ENCODE peak calls at places on chromosomes 6 and 20, in ten cellular contexts. R, S, Y, C, Z, L, H, M, X and O are unnamed samples.
A peak's percentile ranks its signal among the peaks of the same experiment; 100 is the strongest.

GRCh38 chr20:42836339-42836738 is 353.4 kb downstream of the PTPRT start:
- DNase-seq in C (no peak), S (no peak), L (no peak), Y (no peak), H (no peak), M (no peak), R (no peak), X (no peak), Z (no peak), O (no peak)

GRCh38 chr6:28953039-28953872 is 29.5 kb upstream of the TRIM27 start:
- DNase-seq in L (peak; percentile 69), H (no peak), X (no peak), R (no peak), M (no peak), S (peak; percentile 35), C (peak; percentile 24), Y (no peak), Z (no peak), O (no peak)

GRCh38 chr6:142323377-142323776 is 21.6 kb downstream of the ADGRG6 start:
- DNase-seq in M (no peak), Z (no peak), Y (no peak), H (no peak), L (no peak), S (peak; percentile 16), X (no peak), R (no peak), C (no peak), O (no peak)

GRCh38 chr20:6142348-6142993 is 19.6 kb upstream of the FERMT1 start:
- DNase-seq in M (no peak), Z (no peak), R (peak; percentile 59), C (peak; percentile 31), X (no peak), Y (no peak), L (peak; percentile 56), H (no peak), S (peak; percentile 32), O (no peak)

GRCh38 chr6:31556312-31556711 is 8.9 kb downstream of the NFKBIL1 start:
- DNase-seq in L (no peak), H (no peak), R (no peak), X (no peak), S (no peak), Y (no peak), M (no peak), Z (no peak), C (no peak), O (no peak)

GRCh38 chr6:99617131-99617530 is 10.5 kb downstream of the PRDM13 start:
- DNase-seq in L (no peak), R (no peak), M (no peak), S (no peak), X (no peak), H (no peak), Z (no peak), C (no peak), Y (no peak), O (no peak)

GRCh38 chr6:167846997-167847606 is 20.4 kb downstream of the AFDN start:
- DNase-seq in L (no peak), R (no peak), M (no peak), C (no peak), Z (no peak), S (peak; percentile 74), H (no peak), X (no peak), Y (no peak), O (no peak)

GRCh38 chr20:20665200-20665599 is 47.2 kb downstream of the RALGAPA2 start:
- DNase-seq in R (no peak), L (no peak), C (no peak), H (no peak), M (no peak), X (no peak), S (no peak), Z (no peak), Y (no peak), O (no peak)

GRCh38 chr6:100599088-100599770 is 134.5 kb upstream of the SIM1 start:
- DNase-seq in S (no peak), R (no peak), Z (no peak), X (no peak), C (no peak), H (no peak), Y (no peak), L (no peak), M (no peak), O (no peak)

GRCh38 chr6:21381336-21381963 is 212.1 kb upstream of the SOX4 start:
- DNase-seq in R (no peak), C (no peak), X (no peak), Y (no peak), S (no peak), H (no peak), L (no peak), M (no peak), Z (no peak), O (no peak)

GRCh38 chr6:24987439-24987838 is 51.7 kb upstream of the RIPOR2 start:
- DNase-seq in C (no peak), S (no peak), Y (no peak), M (no peak), Z (no peak), L (no peak), H (no peak), X (no peak), R (no peak), O (no peak)
- H3K4me3 ChIP-seq in C (no peak overlapping the region), S (no peak overlapping the region), Y (no peak overlapping the region), M (no peak overlapping the region), Z (no peak overlapping the region), L (no peak overlapping the region), H (no peak overlapping the region), X (no peak overlapping the region), R (no peak overlapping the region), O (no peak overlapping the region)

GRCh38 chr6:6603317-6603716 is 14.8 kb downstream of the LY86 start:
- DNase-seq in R (no peak), M (no peak), C (no peak), S (no peak), L (no peak), X (no peak), H (no peak), Y (no peak), Z (no peak), O (no peak)

GRCh38 chr6:6599468-6599873 is 11.0 kb downstream of the LY86 start:
- DNase-seq in X (no peak), R (no peak), M (no peak), Z (no peak), C (no peak), Y (no peak), L (no peak), H (no peak), S (no peak), O (peak; percentile 59)

GRCh38 chr6:6597682-6598081 is 9.2 kb downstream of the LY86 start:
- DNase-seq in S (no peak), R (no peak), Y (no peak), X (no peak), C (no peak), L (no peak), M (no peak), Z (no peak), H (no peak), O (no peak)

GRCh38 chr6:6604015-6604414 is 15.5 kb downstream of the LY86 start:
- DNase-seq in M (no peak), S (no peak), X (no peak), R (no peak), C (no peak), Z (no peak), H (no peak), L (no peak), Y (no peak), O (no peak)

GRCh38 chr6:6600865-6601264 is 12.3 kb downstream of the LY86 start:
- DNase-seq in H (no peak), L (no peak), Y (no peak), C (no peak), X (no peak), S (no peak), R (no peak), Z (no peak), M (no peak), O (no peak)
- H3K27ac ChIP-seq in H (no peak overlapping the region), L (no peak overlapping the region), Y (no peak overlapping the region), C (no peak overlapping the region), X (no peak overlapping the region), S (no peak overlapping the region), R (no peak overlapping the region), Z (no peak overlapping the region), M (no peak overlapping the region), O (no peak overlapping the region)

GRCh38 chr6:36504982-36505381 is 42.3 kb downstream of the STK38 start:
- DNase-seq in H (no peak), Y (no peak), C (no peak), L (no peak), S (peak; percentile 16), M (no peak), X (no peak), R (no peak), Z (no peak), O (no peak)

GRCh38 chr6:36508532-36508931 is 38.7 kb downstream of the STK38 start:
- DNase-seq in H (no peak), R (no peak), X (no peak), M (no peak), Y (no peak), L (no peak), Z (no peak), C (no peak), S (no peak), O (no peak)

GRCh38 chr6:36506617-36507016 is 40.7 kb downstream of the STK38 start:
- DNase-seq in R (no peak), C (no peak), Z (no peak), X (no peak), Y (no peak), S (no peak), L (no peak), M (no peak), H (no peak), O (no peak)

GRCh38 chr6:36501686-36502085 is 45.6 kb downstream of the STK38 start:
- DNase-seq in R (no peak), L (no peak), H (no peak), Z (no peak), Y (no peak), X (no peak), M (no peak), S (peak; percentile 48), C (no peak), O (no peak)

DNA sequence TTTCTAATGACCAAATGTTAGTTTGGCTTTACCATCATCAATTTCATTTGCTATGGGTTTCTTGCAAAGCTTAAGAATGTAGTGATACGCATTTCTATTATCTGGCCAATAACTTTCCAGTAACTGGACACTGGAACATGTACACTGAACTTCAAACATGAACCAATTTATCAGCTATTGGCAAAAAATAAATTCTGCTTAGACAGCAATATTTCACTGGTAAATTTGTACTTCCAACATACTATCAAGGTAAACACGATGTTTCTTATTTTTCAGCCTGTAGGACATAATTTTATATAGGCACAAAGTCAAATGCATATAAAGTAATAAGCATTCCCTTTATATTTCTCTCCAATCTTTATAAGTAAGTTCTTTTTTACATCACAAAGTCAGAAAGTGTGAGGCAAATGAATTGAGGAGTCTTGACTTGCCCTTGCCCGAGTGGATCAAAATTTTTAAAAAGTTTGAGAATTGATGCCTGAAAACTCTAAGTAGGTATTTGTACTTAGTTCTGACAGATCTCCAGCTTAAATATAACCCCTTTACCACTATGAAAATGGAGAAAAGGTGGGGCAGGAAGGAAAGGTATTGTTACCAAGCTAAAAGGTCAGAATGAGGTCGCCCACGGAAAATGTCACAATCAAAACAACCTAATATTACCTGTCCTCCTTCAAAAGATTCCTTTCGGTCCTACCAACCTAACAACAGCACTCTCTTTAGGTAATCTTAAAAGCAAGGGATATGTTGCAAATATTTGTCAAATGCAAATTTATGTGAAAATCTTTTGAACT is 41.3 kb downstream of the STK38 start:
- DNase-seq in R (no peak), X (no peak), H (no peak), L (no peak), S (no peak), M (no peak), Z (no peak), C (no peak), Y (no peak), O (no peak)
- H3K36me3 ChIP-seq in R (peaks cover 20% of the 10 kb centered on the region), X (peaks cover 15% of the 10 kb centered on the region), H (peaks cover 48% of the 10 kb centered on the region), L (no peaks in the 10 kb centered on the region), S (peaks cover 15% of the 10 kb centered on the region), M (peaks cover 19% of the 10 kb centered on the region), Z (peaks cover 40% of the 10 kb centered on the region), C (no peaks in the 10 kb centered on the region), Y (no peaks in the 10 kb centered on the region), O (peaks cover 85% of the 10 kb centered on the region)

GRCh38 chr6:52995913-52996685 is 1.0 kb upstream of the GSTA4 start:
- DNase-seq in Y (no peak), C (peak; percentile 39), R (peak; percentile 57), S (peak; percentile 87), H (peak; percentile 82), M (peak; percentile 86), L (peak; percentile 66), X (peak; percentile 21), Z (no peak), O (no peak)
- H3K4me3 ChIP-seq in Y (peak overlapping the region; percentile 60), C (peak overlapping the region; percentile 37), R (peak overlapping the region; percentile 91), S (peak overlapping the region; percentile 12), H (peak overlapping the region; percentile 66), M (peak overlapping the region; percentile 95), L (no peak overlapping the region), X (peak overlapping the region; percentile 81), Z (no peak overlapping the region), O (peak overlapping the region; percentile 54)